ENCODE peak calls at places on chromosomes 5 and 9, in five cellular contexts. P is HTR-8/SVneo; N is CD4-positive, alpha-beta memory T cell; Y is fibroblast of villous mesenchyme; R is mucosa of gallbladder. D is an unnamed sample.

GRCh38 chr5:142605649-142606048 is 80.2 kb downstream of the FGF1 start:
- DNase-seq in P (no peak), N (no peak), Y (no peak), R (no peak), D (no peak)

GRCh38 chr5:67516959-67517358 is 320.4 kb upstream of the CD180 start:
- DNase-seq in P (no peak), N (no peak), Y (peak; percentile 53), R (no peak), D (no peak)

GRCh38 chr5:167064199-167064811 is 1227.1 kb upstream of the WWC1 start:
- DNase-seq in P (no peak), N (no peak), Y (no peak), R (no peak), D (no peak)

GRCh38 chr9:106613250-106613737 is 249.7 kb upstream of the ZNF462 start:
- DNase-seq in P (no peak), N (no peak), Y (no peak), R (no peak), D (no peak)

GRCh38 chr5:144189800-144190429 is 19.2 kb downstream of the KCTD16 start:
- DNase-seq in P (no peak), N (peak; percentile 89), Y (peak; percentile 98), R (peak; percentile 15), D (no peak)

GRCh38 chr9:28956111-28956880 is 1383.0 kb upstream of the C9orf72 start:
- DNase-seq in P (no peak), N (no peak), Y (no peak), R (no peak), D (no peak)

GRCh38 chr5:90640484-90641059 is 82.0 kb downstream of the ADGRV1 start:
- DNase-seq in P (no peak), N (no peak), Y (no peak), R (no peak), D (no peak)

GRCh38 chr5:171387255-171387969 is at the start of gene NPM1:
- DNase-seq in P (peak; percentile 97), N (peak; percentile 99), Y (peak; percentile 99), R (peak; percentile 97), D (peak; percentile 97)

GRCh38 chr5:167285591-167285990 is 1005.9 kb upstream of the WWC1 start:
- DNase-seq in P (no peak), N (no peak), Y (no peak), R (no peak), D (no peak)

GRCh38 chr5:93006915-93007314 is 574.1 kb downstream of the NR2F1-AS1 start:
- DNase-seq in P (no peak), N (no peak), Y (no peak), R (no peak), D (no peak)

GRCh38 chr9:459491-460444 is 245.1 kb downstream of the DOCK8 start:
- DNase-seq in P (no peak), N (no peak), Y (no peak), R (no peak), D (no peak)

GRCh38 chr5:34412769-34413168 is 243.4 kb upstream of the RAI14 start:
- DNase-seq in P (no peak), N (no peak), Y (peak; percentile 37), R (no peak), D (no peak)

GRCh38 chr5:52772668-52773067 is 15.0 kb upstream of the ITGA1 start:
- DNase-seq in P (no peak), N (no peak), Y (no peak), R (no peak), D (no peak)

GRCh38 chr5:128736567-128736966 is 198.5 kb upstream of the FBN2 start:
- DNase-seq in P (no peak), N (no peak), Y (peak; percentile 4), R (no peak), D (no peak)

GRCh38 chr9:90909747-90910283 is 108.2 kb downstream of the SYK start:
- DNase-seq in P (no peak), N (no peak), Y (no peak), R (no peak), D (no peak)

GRCh38 chr5:169384661-169385060 is 83.7 kb upstream of the SLIT3 start:
- DNase-seq in P (no peak), N (no peak), Y (no peak), R (no peak), D (no peak)

GRCh38 chr9:131503626-131504465 is 1.1 kb downstream of the POMT1 start:
- DNase-seq in P (peak; percentile 17), N (peak; percentile 51), Y (peak; percentile 23), R (no peak), D (no peak)

GRCh38 chr9:114677418-114677817 is 4.6 kb downstream of the TEX48 start:
- DNase-seq in P (peak; percentile 91), N (no peak), Y (peak; percentile 100), R (peak; percentile 25), D (no peak)

GRCh38 chr5:64872044-64872443 is 103.3 kb downstream of the CWC27 start:
- DNase-seq in P (no peak), N (no peak), Y (no peak), R (no peak), D (no peak)